ENCODE peak calls at places on chromosomes 4 and X, in five cellular contexts. R is fibroblast of mammary gland, C is endodermal cell, T is OCI-LY7, B is Calu3. N is an unnamed sample.

GRCh38 chr4:90187148-90187884 is 60.1 kb downstream of the CCSER1 start:
- DNase-seq in B (no peak), R (no peak), T (no peak), C (no peak), N (no peak)

GRCh38 chr4:155271557-155271956 is 63.1 kb downstream of the NPY2R start:
- DNase-seq in B (no peak), R (peak), C (no peak), T (no peak), N (no peak)

GRCh38 chr4:27006247-27006603 is 145.6 kb downstream of the STIM2 start:
- DNase-seq in C (no peak), B (no peak), R (no peak), T (no peak), N (no peak)

GRCh38 chrX:27924261-27924660 is 57.0 kb downstream of the DCAF8L1 start:
- DNase-seq in B (no peak), R (no peak), T (no peak), C (no peak), N (no peak)

GRCh38 chr4:124167602-124168001 is 544.9 kb downstream of the ANKRD50 start:
- DNase-seq in B (no peak), C (no peak), T (no peak), R (peak), N (no peak)

GRCh38 chrX:123731258-123731986 is 1.4 kb downstream of the THOC2 start:
- DNase-seq in C (no peak), B (no peak), R (peak), T (peak), N (no peak)

GRCh38 chr4:128782076-128782715 is 27.3 kb upstream of the JADE1 start:
- DNase-seq in T (peak), C (peak), R (no peak), B (no peak), N (no peak)

GRCh38 chr4:41110050-41110449 is 104.3 kb downstream of the APBB2 start:
- DNase-seq in B (no peak), T (no peak), C (no peak), R (no peak), N (no peak)

GRCh38 chrX:9671998-9672397 is 93.6 kb downstream of the GPR143 start:
- DNase-seq in T (no peak), R (no peak), B (no peak), C (no peak), N (no peak)

GRCh38 chr4:71526626-71527406 is 188.0 kb downstream of the SLC4A4 start:
- DNase-seq in T (peak), C (peak), B (no peak), R (no peak), N (no peak)
- TF ChIP-seq CTCF in T (peak), C (peak), B (no peak), R (no peak), N (peak)

GRCh38 chrX:118373538-118373937 is 27.6 kb downstream of the WDR44 start:
- DNase-seq in T (no peak), B (no peak), R (no peak), C (no peak), N (no peak)
- TF ChIP-seq CTCF in T (no peak), B (no peak), R (no peak), C (no peak), N (no peak)

GRCh38 chr4:173591760-173592159 is 61.7 kb upstream of the HAND2 start:
- DNase-seq in R (no peak), B (no peak), T (no peak), C (no peak), N (no peak)
- TF ChIP-seq CTCF in R (peak), B (no peak), T (peak), C (peak), N (no peak)

GRCh38 chr4:167021545-167022155 is 212.6 kb downstream of the SPOCK3 start:
- DNase-seq in T (peak), R (peak), C (peak), B (peak), N (no peak)

GRCh38 chr4:167014944-167015343 is 219.3 kb downstream of the SPOCK3 start:
- DNase-seq in R (no peak), T (no peak), B (no peak), C (no peak), N (no peak)

GRCh38 chr4:167023359-167023925 is 210.9 kb downstream of the SPOCK3 start:
- DNase-seq in R (no peak), C (no peak), T (no peak), B (no peak), N (no peak)

GRCh38 chr4:167025651-167026050 is 208.6 kb downstream of the SPOCK3 start:
- DNase-seq in C (no peak), B (no peak), R (no peak), T (no peak), N (no peak)

DNA sequence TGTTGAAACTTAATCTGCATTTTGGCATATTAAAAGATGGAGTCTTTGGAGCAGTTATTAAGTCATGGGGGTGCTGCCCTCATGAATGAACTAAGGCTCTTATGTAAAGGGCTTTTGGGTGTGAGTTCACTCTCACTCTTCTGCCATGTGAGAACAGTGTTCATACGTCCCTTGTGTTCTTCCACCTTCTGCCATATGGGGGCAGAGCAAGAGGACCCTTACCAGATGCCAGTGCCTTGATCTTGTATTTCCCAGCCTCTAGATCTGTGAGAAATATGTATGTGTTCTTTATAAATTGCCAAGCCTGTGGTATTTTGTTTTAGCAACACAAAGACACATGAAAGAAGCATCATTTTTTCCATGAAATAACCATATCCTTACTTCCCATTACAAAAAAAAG is 213.9 kb downstream of the SPOCK3 start:
- DNase-seq in B (peak), C (peak), R (no peak), T (peak), N (no peak)
- TF ChIP-seq CTCF in B (no peak), C (peak), R (peak), T (peak), N (no peak)

GRCh38 chrX:80237072-80237471 is 183.2 kb upstream of the TENT5D start:
- DNase-seq in C (peak), T (no peak), B (no peak), R (no peak), N (no peak)
- TF ChIP-seq CTCF in C (peak), T (no peak), B (no peak), R (no peak), N (no peak)

N was measured in chondrocyte.